ENCODE peak calls at places on chromosomes 4 and X, in eight cellular contexts. R is A549; F is activated CD4-positive, alpha-beta T cell treated with anti-CD3 and anti-CD28 coated beads, Interleukin-2, amount 50 U/mL, for 24 hours; D is mucosa of gallbladder; T is frontal cortex; G is NCI-H774; P is NCI-H2107; V is KBM-7. H is an unnamed sample.

GRCh38 chr4:139875456-139875855 is 209.8 kb downstream of the MGST2 start:
- DNase-seq in R (no peak), F (no peak), D (no peak), T (no peak), G (peak), P (peak), V (no peak), H (peak)

GRCh38 chr4:766152-766515 is 59.8 kb downstream of the CPLX1 start:
- DNase-seq in R (no peak), F (no peak), D (no peak), T (no peak), G (no peak), P (no peak), V (no peak), H (no peak)

GRCh38 chr4:74675673-74676279 is 118.5 kb downstream of the BTC start:
- DNase-seq in R (peak), F (no peak), D (peak), T (no peak), G (peak), P (no peak), V (peak), H (peak)

GRCh38 chrX:23883737-23884354 is 23.9 kb downstream of the APOO start:
- DNase-seq in R (peak), F (no peak), D (no peak), T (no peak), G (no peak), P (no peak), V (peak), H (no peak)

GRCh38 chr4:112973897-112974296 is 75.6 kb upstream of the ANK2 start:
- DNase-seq in R (no peak), F (no peak), D (no peak), T (no peak), G (no peak), P (no peak), V (no peak), H (peak)

GRCh38 chr4:100843897-100844296 is 326.1 kb upstream of the EMCN start:
- DNase-seq in R (no peak), F (no peak), D (no peak), T (no peak), G (no peak), P (no peak), V (no peak), H (no peak)

GRCh38 chr4:137663376-137664054 is 131.2 kb upstream of the PCDH18 start:
- DNase-seq in R (no peak), F (no peak), D (no peak), T (no peak), G (no peak), P (no peak), V (no peak), H (no peak)

GRCh38 chr4:130054895-130055294 is 958.9 kb downstream of the C4orf33 start:
- DNase-seq in R (no peak), F (no peak), D (no peak), T (no peak), G (no peak), P (no peak), V (no peak), H (no peak)

GRCh38 chrX:97876697-97877407 is 993.1 kb downstream of the RPA4 start:
- DNase-seq in R (no peak), F (no peak), D (no peak), T (no peak), G (no peak), P (no peak), V (no peak), H (no peak)

GRCh38 chr4:168831919-168832745 is 177.9 kb downstream of the CBR4 start:
- DNase-seq in R (peak), F (peak), D (peak), T (peak), G (peak), P (peak), V (peak), H (peak)

GRCh38 chr4:109134268-109134667 is 168.2 kb downstream of the COL25A1 start:
- DNase-seq in R (no peak), F (no peak), D (no peak), T (no peak), G (no peak), P (no peak), V (no peak), H (no peak)

GRCh38 chr4:2259036-2259540 is 2.8 kb downstream of the MXD4 start:
- DNase-seq in R (no peak), F (no peak), D (no peak), T (no peak), G (no peak), P (no peak), V (no peak), H (no peak)

GRCh38 chr4:5926601-5927000 is 33.7 kb upstream of the CRMP1 start:
- DNase-seq in R (no peak), F (no peak), D (no peak), T (no peak), G (no peak), P (no peak), V (no peak), H (no peak)